ENCODE peak calls at places on chromosomes 6 and 20, in five cellular contexts. Q is GM13977, M is BJ, Y is AG09319, R is Caco-2. C is an unnamed sample.

GRCh38 chr6:167118839-167119238 is 4.1 kb upstream of the CCR6 start:
- DNase-seq in R (no peak), Q (no peak), Y (no peak), M (no peak), C (no peak)

GRCh38 chr20:8518878-8519277 is 386.8 kb downstream of the PLCB1 start:
- DNase-seq in Y (no peak), R (no peak), M (no peak), Q (no peak), C (no peak)

GRCh38 chr6:70551566-70551965 is 15.2 kb upstream of the SDHAF4 start:
- DNase-seq in Q (no peak), M (no peak), Y (no peak), R (no peak), C (no peak)

GRCh38 chr6:45049188-45049843 is 278.8 kb upstream of the RUNX2 start:
- DNase-seq in M (no peak), Q (no peak), Y (no peak), R (no peak), C (no peak)

GRCh38 chr6:29653452-29654038 is 3.3 kb upstream of the MOG start:
- DNase-seq in Y (peak; percentile 50), R (no peak), Q (peak; percentile 62), M (no peak), C (no peak)

GRCh38 chr6:4941782-4942672 is 61.8 kb downstream of the RPP40 start:
- DNase-seq in Q (peak; percentile 65), R (no peak), M (peak; percentile 82), Y (peak; percentile 85), C (no peak)

GRCh38 chr6:72621243-72622093 is at the start of gene KCNQ5:
- DNase-seq in M (no peak), R (no peak), Y (no peak), Q (peak; percentile 65), C (no peak)

GRCh38 chr6:87909849-87910248 is 137.8 kb upstream of the SPACA1 start:
- DNase-seq in M (peak; percentile 0), Y (no peak), R (no peak), Q (no peak), C (no peak)

GRCh38 chr6:43926644-43927524 is 156.9 kb downstream of the VEGFA start:
- DNase-seq in R (peak; percentile 99), M (peak; percentile 82), Q (no peak), Y (peak; percentile 95), C (no peak)

GRCh38 chr6:16243664-16244063 is 5.3 kb downstream of the GMPR start:
- DNase-seq in M (no peak), Q (no peak), Y (no peak), R (no peak), C (no peak)

GRCh38 chr6:67766061-67766460 is 869.0 kb upstream of the ADGRB3 start:
- DNase-seq in R (no peak), M (no peak), Q (no peak), Y (no peak), C (no peak)

GRCh38 chr6:77366798-77367197 is 96.5 kb downstream of the HTR1B start:
- DNase-seq in Q (no peak), Y (no peak), R (no peak), M (no peak), C (no peak)

GRCh38 chr6:167422934-167423333 is 98.0 kb downstream of the TTLL2 start:
- DNase-seq in R (no peak), Y (no peak), M (no peak), Q (no peak), C (no peak)

GRCh38 chr6:63844287-63844686 is 208.7 kb downstream of the PHF3 start:
- DNase-seq in M (no peak), Q (no peak), R (no peak), Y (peak; percentile 12), C (no peak)

GRCh38 chr6:43575105-43575771 is 600 bp downstream of the XPO5 start:
- DNase-seq in R (peak; percentile 53), Q (no peak), M (no peak), Y (no peak), C (peak; percentile 79)

GRCh38 chr6:109255946-109256628 is 126.2 kb downstream of the CD164 start:
- DNase-seq in M (no peak), Q (no peak), R (no peak), Y (no peak), C (no peak)

GRCh38 chr20:32062776-32063170 is 10.7 kb downstream of the HCK start:
- DNase-seq in Y (no peak), Q (peak; percentile 37), R (no peak), M (no peak), C (no peak)

GRCh38 chr20:3654326-3655031 is 8.7 kb downstream of the GFRA4 start:
- DNase-seq in R (no peak), Y (no peak), M (no peak), Q (no peak), C (no peak)

GRCh38 chr6:20349225-20349624 is 52.5 kb upstream of the E2F3 start:
- DNase-seq in Y (no peak), Q (no peak), R (no peak), M (no peak), C (no peak)

GRCh38 chr20:32585011-32585518 is at the start of gene NOL4L:
- DNase-seq in Q (peak; percentile 60), Y (no peak), R (no peak), M (no peak), C (no peak)

GRCh38 chr20:22226849-22227248 is 357.5 kb downstream of the FOXA2 start:
- DNase-seq in R (no peak), Y (no peak), Q (no peak), M (no peak), C (no peak)

GRCh38 chr6:55282145-55282544 is 45.1 kb upstream of the GFRAL start:
- DNase-seq in R (no peak), Q (no peak), M (no peak), Y (no peak), C (no peak)

DNA sequence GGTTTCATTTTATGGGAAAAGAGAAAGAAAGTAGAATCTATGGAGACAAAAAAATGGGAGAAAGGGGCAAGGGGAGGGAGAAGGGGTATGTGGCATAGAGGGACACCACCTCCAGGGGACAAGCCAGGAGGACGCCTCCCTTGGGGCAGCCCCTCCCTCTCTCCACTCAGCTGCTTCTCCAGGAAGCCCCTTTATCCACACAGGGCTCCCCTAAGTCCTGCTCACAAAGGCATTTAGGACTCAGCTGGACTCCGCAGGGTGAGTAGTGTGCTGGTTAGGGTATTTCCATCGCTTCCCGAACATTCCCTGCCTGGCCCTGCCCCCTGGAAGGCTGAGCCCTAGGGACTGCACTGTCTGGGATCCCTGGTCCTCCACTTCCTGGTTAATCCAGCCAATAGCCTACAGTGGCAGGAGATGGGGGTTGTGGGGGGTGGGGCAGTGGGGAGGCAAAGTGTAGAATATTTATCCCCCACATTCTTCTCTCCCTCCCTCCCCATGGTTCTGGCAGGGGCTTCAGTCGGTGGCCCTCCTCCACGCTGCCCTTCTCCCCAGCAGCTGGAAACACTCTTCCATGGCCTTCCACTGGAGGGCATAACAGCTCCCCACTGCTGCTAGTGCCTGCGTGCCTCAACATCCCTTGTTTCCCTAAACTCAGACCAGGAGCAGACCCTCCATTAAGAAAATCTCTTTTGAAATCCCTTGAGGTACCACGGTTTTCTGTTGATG is 84.8 kb downstream of the SNX5 start:
- DNase-seq in R (no peak), M (no peak), Q (no peak), Y (no peak), C (no peak)
- TF ChIP-seq CTCF in R (no peak), M (no peak), Q (no peak), Y (no peak), C (no peak)

DNA sequence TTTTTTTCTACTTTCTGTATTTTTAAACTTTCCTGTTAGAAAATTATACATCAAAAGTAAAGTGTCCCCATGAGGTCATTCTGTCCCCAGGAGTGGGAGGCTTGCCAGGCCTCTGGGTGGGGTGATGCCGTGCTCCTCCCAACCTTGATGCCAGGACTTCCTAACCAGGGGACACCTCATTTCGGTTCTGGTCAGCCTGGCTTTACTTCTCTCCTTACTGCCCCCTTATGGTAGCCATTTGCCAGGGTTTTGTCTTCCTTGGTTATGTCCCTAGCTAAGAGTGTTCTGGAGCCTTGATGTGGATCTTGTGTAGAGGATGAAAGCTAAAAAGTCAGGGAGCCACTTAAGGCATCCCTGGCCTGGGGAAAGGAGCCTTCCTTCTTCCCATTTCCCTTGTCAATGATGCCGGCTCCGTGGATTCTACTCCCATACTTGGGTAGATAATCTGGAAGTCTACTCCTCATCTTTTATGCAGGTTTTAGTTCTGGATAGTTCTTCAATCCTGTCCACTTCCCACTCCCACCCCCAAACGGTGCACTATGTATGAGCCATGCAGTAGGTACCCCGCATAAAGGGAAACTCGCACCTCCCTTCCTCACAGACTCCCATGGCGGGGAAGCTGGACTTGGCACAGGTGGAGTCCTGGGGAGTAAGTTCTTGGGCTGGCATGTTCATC is 164.1 kb upstream of the SALL4 start:
- DNase-seq in Q (peak; percentile 55), Y (peak; percentile 22), R (peak; percentile 87), M (no peak), C (no peak)
- TF ChIP-seq CTCF in Q (peak; percentile 57), Y (peak; percentile 71), R (peak; percentile 88), M (peak; percentile 83), C (peak; percentile 76)

GRCh38 chr20:44911264-44911921 is 1.5 kb downstream of the PABPC1L start:
- DNase-seq in Q (peak; percentile 76), R (peak; percentile 97), Y (no peak), M (no peak), C (no peak)

GRCh38 chr20:44910690-44911262 is 916 bp downstream of the PABPC1L start:
- DNase-seq in Y (no peak), R (peak; percentile 60), Q (no peak), M (no peak), C (no peak)

GRCh38 chr20:44908987-44909871 is 631 bp upstream of the PABPC1L start:
- DNase-seq in M (no peak), Q (no peak), Y (no peak), R (no peak), C (no peak)

GRCh38 chr20:44912189-44912588 is 2.3 kb downstream of the PABPC1L start:
- DNase-seq in M (no peak), Y (no peak), Q (no peak), R (no peak), C (no peak)

DNA sequence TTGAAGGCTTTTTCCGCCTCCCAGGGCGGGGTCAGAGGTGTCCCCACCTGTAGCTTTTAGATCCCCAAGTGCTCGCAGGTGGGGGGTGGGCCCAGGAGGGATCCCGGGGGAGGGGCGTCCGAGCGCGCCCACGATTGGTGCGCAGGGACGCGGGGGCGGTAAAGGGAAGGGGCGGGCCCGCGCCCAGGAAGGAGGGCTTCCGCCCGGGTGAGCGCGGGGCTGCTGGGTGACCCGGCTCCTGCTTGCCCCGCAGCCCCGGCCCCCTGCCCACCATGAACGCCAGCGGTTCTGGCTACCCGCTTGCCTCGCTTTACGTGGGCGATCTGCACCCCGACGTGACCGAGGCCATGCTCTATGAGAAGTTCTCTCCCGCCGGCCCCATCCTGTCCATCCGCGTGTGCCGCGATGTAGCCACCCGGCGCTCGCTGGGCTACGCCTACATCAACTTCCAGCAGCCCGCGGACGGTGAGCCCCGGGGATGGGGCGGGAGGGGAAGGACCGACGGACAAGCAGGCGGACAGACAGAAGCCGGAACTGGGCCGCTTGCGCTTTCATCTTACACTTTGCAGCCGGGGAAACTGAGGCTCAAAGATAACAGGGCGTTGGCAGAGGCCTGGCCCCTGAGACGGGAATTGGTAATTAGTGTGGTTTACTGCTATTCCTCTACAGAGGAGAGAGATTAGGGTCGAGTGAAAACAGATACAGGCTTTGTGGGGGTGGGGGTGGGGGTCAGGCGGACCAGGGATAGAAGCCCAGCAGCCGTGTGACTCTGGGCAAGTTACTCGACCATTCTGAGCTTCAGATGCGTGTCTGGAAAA is at the start of gene PABPC1L:
- DNase-seq in R (peak; percentile 95), M (no peak), Q (peak; percentile 91), Y (no peak), C (no peak)
- TF ChIP-seq CTCF in R (no peak), M (no peak), Q (no peak), Y (no peak), C (no peak)

GRCh38 chr6:157646012-157646411 is 177.0 kb upstream of the SNX9 start:
- DNase-seq in M (no peak), Y (no peak), Q (no peak), R (no peak), C (no peak)
- TF ChIP-seq CTCF in M (no peak), Y (no peak), Q (no peak), R (no peak), C (no peak)

C was measured in type B pancreatic cell.